ENCODE peak calls at places on chromosomes 2 and 18, in six cellular contexts. A, I, T, U, P and B are unnamed samples.
A peak's percentile ranks its signal among the peaks of the same experiment; 100 is the strongest.

GRCh38 chr2:240689975-240690374 is 1.7 kb upstream of the AQP12A start:
- DNase-seq in A (no peak), I (no peak), T (no peak), U (no peak), P (no peak), B (no peak)

GRCh38 chr2:236176417-236176816 is 8.2 kb upstream of the GBX2 start:
- DNase-seq in A (no peak), I (peak; percentile 79), T (no peak), U (no peak), P (no peak), B (no peak)

GRCh38 chr18:45071959-45072358 is 391.3 kb downstream of the SETBP1 start:
- DNase-seq in A (no peak), I (no peak), T (no peak), U (no peak), P (no peak), B (no peak)

GRCh38 chr2:48512071-48512470 is 17.9 kb upstream of the STON1 start:
- DNase-seq in A (no peak), I (no peak), T (no peak), U (no peak), P (no peak), B (no peak)

GRCh38 chr18:6203791-6204190 is 210.9 kb downstream of the L3MBTL4 start:
- DNase-seq in A (no peak), I (no peak), T (no peak), U (no peak), P (no peak), B (no peak)

GRCh38 chr2:215930505-215931233 is 82.7 kb downstream of the MREG start:
- DNase-seq in A (no peak), I (no peak), T (no peak), U (peak; percentile 49), P (no peak), B (peak; percentile 13)

GRCh38 chr18:34280653-34281052 is 55.9 kb upstream of the NOL4 start:
- DNase-seq in A (no peak), I (peak; percentile 18), T (no peak), U (no peak), P (no peak), B (no peak)

GRCh38 chr2:70084973-70085710 is 2.1 kb upstream of the PCBP1 start:
- DNase-seq in A (no peak), I (no peak), T (peak; percentile 73), U (no peak), P (no peak), B (peak; percentile 63)

GRCh38 chr18:9290171-9290570 is 44.4 kb upstream of the TWSG1 start:
- DNase-seq in A (no peak), I (no peak), T (no peak), U (peak; percentile 68), P (no peak), B (no peak)

GRCh38 chr2:209681201-209681735 is 90.4 kb upstream of the UNC80 start:
- DNase-seq in A (no peak), I (no peak), T (no peak), U (no peak), P (no peak), B (no peak)

GRCh38 chr2:190765386-190766173 is 115.0 kb upstream of the GLS start:
- DNase-seq in A (no peak), I (no peak), T (no peak), U (peak; percentile 81), P (no peak), B (peak; percentile 65)

GRCh38 chr2:8986327-8986976 is 17.0 kb downstream of the MBOAT2 start:
- DNase-seq in A (no peak), I (peak; percentile 31), T (no peak), U (no peak), P (no peak), B (no peak)

GRCh38 chr2:71544919-71545571 is 91.7 kb downstream of the DYSF start:
- DNase-seq in A (no peak), I (no peak), T (no peak), U (no peak), P (peak; percentile 24), B (no peak)

GRCh38 chr2:186543561-186544131 is 46.2 kb upstream of the ITGAV start:
- DNase-seq in A (no peak), I (no peak), T (no peak), U (peak; percentile 81), P (no peak), B (peak; percentile 38)

GRCh38 chr2:58634653-58635347 is 393.7 kb upstream of the FANCL start:
- DNase-seq in A (no peak), I (no peak), T (no peak), U (peak; percentile 27), P (no peak), B (peak; percentile 63)

GRCh38 chr2:50401772-50402653 is 629.9 kb downstream of the NRXN1 start:
- DNase-seq in A (no peak), I (peak; percentile 70), T (peak; percentile 22), U (peak; percentile 51), P (no peak), B (no peak)

GRCh38 chr2:100891911-100892642 is 72.1 kb downstream of the NPAS2 start:
- DNase-seq in A (no peak), I (no peak), T (no peak), U (peak; percentile 67), P (no peak), B (peak; percentile 20)

GRCh38 chr2:212364106-212364505 is 174.5 kb downstream of the ERBB4 start:
- DNase-seq in A (no peak), I (peak; percentile 25), T (no peak), U (peak; percentile 3), P (no peak), B (no peak)

GRCh38 chr2:191345788-191346187 is 100.6 kb downstream of the MYO1B start:
- DNase-seq in A (no peak), I (no peak), T (no peak), U (peak; percentile 59), P (no peak), B (no peak)

GRCh38 chr2:216492951-216493685 is 5.5 kb upstream of the RPL37A start:
- DNase-seq in A (no peak), I (no peak), T (no peak), U (peak; percentile 53), P (no peak), B (no peak)

GRCh38 chr2:118838741-118839455 is 8.6 kb downstream of the EN1 start:
- DNase-seq in A (no peak), I (no peak), T (no peak), U (no peak), P (no peak), B (no peak)

GRCh38 chr2:100643459-100643858 is 80.7 kb downstream of the PDCL3 start:
- DNase-seq in A (no peak), I (no peak), T (no peak), U (no peak), P (no peak), B (no peak)

GRCh38 chr2:196131384-196131861 is 40.0 kb downstream of the STK17B start:
- DNase-seq in A (no peak), I (peak; percentile 24), T (no peak), U (no peak), P (peak; percentile 53), B (peak; percentile 47)

GRCh38 chr2:200311139-200311538 is 4.6 kb downstream of the SPATS2L start:
- DNase-seq in A (no peak), I (no peak), T (no peak), U (no peak), P (no peak), B (no peak)
- H3K27ac ChIP-seq in A (no peak overlapping the region), I (no peak overlapping the region), T (no peak overlapping the region), U (peak overlapping the region; percentile 37), P (no peak overlapping the region), B (no peak overlapping the region)

DNA sequence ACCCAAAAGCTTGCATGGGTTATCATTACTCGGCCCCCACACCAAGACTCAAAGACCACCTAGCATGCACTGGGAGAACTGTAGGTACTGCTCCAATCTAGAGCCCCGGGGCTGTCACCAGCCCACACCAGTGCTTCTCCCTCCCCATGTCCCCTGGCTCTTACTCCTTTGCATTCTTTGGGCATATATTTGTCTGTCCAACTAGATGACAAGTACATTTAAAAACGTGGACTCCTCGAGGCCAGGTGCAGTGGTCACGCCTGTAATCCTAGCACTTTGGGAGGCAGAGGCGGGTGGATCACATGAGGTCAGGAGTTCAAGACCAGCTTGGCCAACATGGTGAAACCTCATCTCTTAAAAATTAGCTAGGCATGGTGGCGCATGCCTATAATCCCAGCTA is 7.8 kb downstream of the AFG3L2 start:
- DNase-seq in A (no peak), I (no peak), T (no peak), U (no peak), P (no peak), B (no peak)
- H3K36me3 ChIP-seq in A (peaks cover 5% of the 10 kb centered on the region), I (no peaks in the 10 kb centered on the region), T (peaks cover 36% of the 10 kb centered on the region), U (peaks cover 24% of the 10 kb centered on the region), P (no peaks in the 10 kb centered on the region), B (peaks cover 21% of the 10 kb centered on the region)

DNA sequence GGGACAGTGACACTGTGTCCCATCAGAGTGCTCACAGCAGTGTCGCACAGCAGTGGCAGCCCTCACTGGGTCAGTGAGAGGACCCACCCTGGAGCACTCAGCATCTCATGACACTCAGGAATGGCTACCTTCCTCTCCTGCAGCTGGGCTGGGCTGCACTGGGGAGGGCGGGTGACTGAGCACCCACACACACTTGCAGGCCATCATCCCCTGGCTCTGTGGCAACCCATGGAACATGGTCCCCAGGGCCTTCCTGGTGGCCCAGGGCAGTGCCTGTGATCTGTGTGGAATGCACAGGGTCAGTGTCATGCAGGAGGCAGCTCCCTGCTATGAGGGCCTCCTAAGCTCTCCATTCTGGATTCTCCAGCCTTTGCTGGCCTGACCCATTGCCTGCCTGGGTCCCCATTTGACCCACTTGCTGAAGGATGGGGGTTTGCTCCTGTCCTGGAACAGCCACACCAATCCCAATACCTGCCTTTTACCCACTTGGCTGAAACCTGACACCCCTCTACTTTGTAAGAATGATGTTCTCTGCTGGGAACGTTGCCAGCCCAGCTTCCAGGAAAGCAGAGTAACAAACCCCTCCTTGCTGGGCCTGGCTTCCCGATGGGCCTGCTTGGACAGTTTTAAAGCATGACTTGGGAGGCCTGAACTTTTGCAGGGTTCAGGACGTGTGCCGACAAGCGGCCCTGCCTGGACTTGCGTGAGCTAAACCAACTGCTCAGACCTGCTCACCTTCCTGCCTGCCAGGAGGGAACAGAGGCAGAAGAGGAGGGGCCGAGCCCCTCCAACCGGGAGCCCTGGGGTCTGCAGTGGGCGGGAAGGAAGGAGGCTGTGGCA is 13.7 kb downstream of the HS6ST1 start:
- DNase-seq in A (peak; percentile 71), I (peak; percentile 58), T (peak; percentile 67), U (peak; percentile 97), P (peak; percentile 79), B (peak; percentile 96)
- H3K27ac ChIP-seq in A (peak overlapping the region; percentile 77), I (peak overlapping the region; percentile 66), T (peak overlapping the region; percentile 67), U (peak overlapping the region; percentile 70), P (no peak overlapping the region), B (peak overlapping the region; percentile 56)

GRCh38 chr2:233147829-233148167 is 87.7 kb downstream of the INPP5D start:
- DNase-seq in A (no peak), I (no peak), T (no peak), U (no peak), P (no peak), B (no peak)

GRCh38 chr2:233148354-233148753 is 88.2 kb downstream of the INPP5D start:
- DNase-seq in A (no peak), I (no peak), T (no peak), U (no peak), P (peak; percentile 29), B (no peak)

GRCh38 chr2:233145726-233146125 is 85.6 kb downstream of the INPP5D start:
- DNase-seq in A (no peak), I (no peak), T (no peak), U (no peak), P (peak; percentile 14), B (no peak)

GRCh38 chr2:233147136-233147828 is 87.1 kb downstream of the INPP5D start:
- DNase-seq in A (no peak), I (no peak), T (no peak), U (no peak), P (peak; percentile 26), B (no peak)

DNA sequence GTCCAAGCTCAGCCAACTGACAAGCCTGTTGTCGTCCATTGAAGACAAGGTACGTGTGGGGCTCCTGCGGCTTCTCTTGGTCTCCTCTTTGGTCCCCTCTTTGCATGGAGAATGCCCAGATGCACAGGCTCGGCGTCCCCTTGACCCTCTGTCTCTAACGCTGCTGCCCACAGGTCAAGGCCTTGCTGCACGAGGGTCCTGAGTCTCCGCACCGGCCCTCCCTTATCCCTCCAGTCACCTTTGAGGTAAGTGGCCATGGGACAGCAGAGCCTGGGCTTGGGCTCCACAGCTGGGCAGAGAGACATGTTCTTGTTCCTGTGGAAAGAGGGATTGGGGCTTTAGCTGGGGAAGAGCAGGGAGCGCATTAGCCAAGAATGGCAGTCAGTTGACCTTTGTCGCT is 86.1 kb downstream of the INPP5D start:
- DNase-seq in A (no peak), I (no peak), T (no peak), U (no peak), P (peak; percentile 32), B (no peak)
- H3K36me3 ChIP-seq in A (no peaks in the 10 kb centered on the region), I (no peaks in the 10 kb centered on the region), T (no peaks in the 10 kb centered on the region), U (peaks cover 3% of the 10 kb centered on the region), P (no peaks in the 10 kb centered on the region), B (no peaks in the 10 kb centered on the region)